ENCODE peak calls at places on chromosomes 6 and 20, in ten cellular contexts. W is GM23338, T is psoas muscle, B is OCI-LY7, D is neural progenitor cell, I is GM12865, L is foreskin fibroblast, P is tibial nerve, F is tibial artery, C is spleen. M is an unnamed sample.

GRCh38 chr20:51910202-51911050 is 108.1 kb upstream of the SALL4 start:
- DNase-seq in T (no peak), W (peak; percentile 65), C (no peak), B (no peak), P (no peak), D (peak; percentile 76), I (no peak), F (no peak), L (no peak), M (no peak)

GRCh38 chr6:152391179-152391880 is 245.8 kb downstream of the SYNE1 start:
- DNase-seq in L (no peak), F (no peak), P (no peak), I (no peak), C (no peak), B (no peak), T (no peak), W (no peak), D (no peak), M (no peak)

GRCh38 chr6:82841309-82841708 is 224.3 kb downstream of the UBE3D start:
- DNase-seq in C (no peak), L (no peak), B (no peak), I (peak; percentile 1), P (no peak), T (no peak), F (no peak), D (no peak), W (peak; percentile 21), M (no peak)

GRCh38 chr6:169800668-169801395 is 49.4 kb downstream of the ERMARD start:
- DNase-seq in W (no peak), C (peak; percentile 38), I (no peak), T (no peak), B (no peak), D (no peak), L (peak; percentile 56), F (no peak), P (no peak), M (no peak)

GRCh38 chr20:35146299-35146921 is 726 bp downstream of the EDEM2 start:
- DNase-seq in P (no peak), I (peak; percentile 23), T (no peak), B (peak; percentile 14), L (no peak), C (peak; percentile 86), F (no peak), W (peak; percentile 75), D (peak; percentile 65), M (no peak)

GRCh38 chr6:130223508-130223907 is 757 bp upstream of the SAMD3 start:
- DNase-seq in C (peak; percentile 79), L (no peak), P (no peak), I (peak; percentile 92), B (peak; percentile 22), D (no peak), W (peak; percentile 18), F (no peak), T (no peak), M (peak; percentile 85)

GRCh38 chr6:161198781-161199505 is 74.9 kb downstream of the AGPAT4 start:
- DNase-seq in W (no peak), P (no peak), I (no peak), C (no peak), B (no peak), D (no peak), L (no peak), F (no peak), T (no peak), M (no peak)

GRCh38 chr6:36033935-36034334 is 6.3 kb downstream of the MAPK14 start:
- DNase-seq in W (no peak), P (no peak), B (no peak), I (peak; percentile 35), L (peak; percentile 24), T (no peak), D (no peak), F (no peak), C (no peak), M (no peak)

GRCh38 chr6:155154158-155154830 is 109.5 kb upstream of the CLDN20 start:
- DNase-seq in I (no peak), T (no peak), W (no peak), F (no peak), L (peak; percentile 89), D (no peak), C (no peak), P (no peak), B (no peak), M (no peak)

GRCh38 chr6:120211955-120212792 is 862.6 kb upstream of the MAN1A1 start:
- DNase-seq in L (peak; percentile 2), D (no peak), B (no peak), C (no peak), I (no peak), P (no peak), F (no peak), W (no peak), T (no peak), M (no peak)

GRCh38 chr6:127907960-127908640 is 7.2 kb upstream of the THEMIS start:
- DNase-seq in T (no peak), F (no peak), L (no peak), B (no peak), D (no peak), P (no peak), W (no peak), C (no peak), I (peak; percentile 37), M (no peak)

GRCh38 chr6:160337301-160337700 is 10.9 kb upstream of the SLC22A3 start:
- DNase-seq in T (no peak), C (no peak), L (peak; percentile 30), F (no peak), D (no peak), P (no peak), B (no peak), W (no peak), I (no peak), M (no peak)

GRCh38 chr20:38303908-38304379 is at the start of gene BPI:
- DNase-seq in I (no peak), L (no peak), F (peak; percentile 38), D (no peak), T (no peak), P (peak; percentile 33), C (peak; percentile 88), W (no peak), B (no peak), M (no peak)

GRCh38 chr6:6998194-6998569 is 109.6 kb upstream of the RREB1 start:
- DNase-seq in T (peak; percentile 59), L (peak; percentile 4), C (peak; percentile 32), F (no peak), W (peak; percentile 16), P (no peak), B (no peak), I (no peak), D (no peak), M (no peak)

GRCh38 chr20:37511605-37512275 is 9.3 kb upstream of the NNAT start:
- DNase-seq in T (no peak), W (no peak), L (peak; percentile 90), I (no peak), B (no peak), D (no peak), P (no peak), C (no peak), F (no peak), M (no peak)

DNA sequence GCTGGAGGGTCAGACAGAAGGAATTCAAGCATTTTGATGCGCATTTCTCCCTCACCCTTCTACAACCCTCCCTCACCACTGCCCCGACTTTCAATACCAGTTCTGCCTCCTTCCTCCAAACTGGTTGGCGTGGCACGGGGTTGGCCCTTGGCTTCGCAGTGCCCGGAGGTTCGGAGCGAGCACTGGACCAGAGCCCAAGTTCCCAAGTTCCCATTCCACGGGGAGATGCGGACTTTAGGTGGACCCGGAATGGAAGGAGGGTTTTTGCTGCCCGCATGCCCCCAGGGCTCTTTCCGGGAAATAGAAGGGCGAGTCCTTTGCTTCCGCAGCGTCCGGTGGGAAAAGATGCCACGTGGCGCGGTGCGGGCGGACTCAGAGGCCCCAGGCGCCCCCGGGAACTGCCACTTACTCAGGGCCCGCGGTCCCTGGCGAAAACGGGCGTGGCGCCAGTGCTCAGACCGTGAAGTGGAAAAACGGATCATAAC is 8.0 kb upstream of the LAMP5 start:
- DNase-seq in C (no peak), D (no peak), B (no peak), L (no peak), F (no peak), I (no peak), T (no peak), W (peak; percentile 36), P (no peak), M (no peak)
- H3K4me3 ChIP-seq in C (no peak overlapping the region), D (peak overlapping the region; percentile 25), B (no peak overlapping the region), L (no peak overlapping the region), F (peak overlapping the region; percentile 24), I (no peak overlapping the region), T (peak overlapping the region; percentile 34), W (peak overlapping the region; percentile 52), P (no peak overlapping the region), M (no peak overlapping the region)

DNA sequence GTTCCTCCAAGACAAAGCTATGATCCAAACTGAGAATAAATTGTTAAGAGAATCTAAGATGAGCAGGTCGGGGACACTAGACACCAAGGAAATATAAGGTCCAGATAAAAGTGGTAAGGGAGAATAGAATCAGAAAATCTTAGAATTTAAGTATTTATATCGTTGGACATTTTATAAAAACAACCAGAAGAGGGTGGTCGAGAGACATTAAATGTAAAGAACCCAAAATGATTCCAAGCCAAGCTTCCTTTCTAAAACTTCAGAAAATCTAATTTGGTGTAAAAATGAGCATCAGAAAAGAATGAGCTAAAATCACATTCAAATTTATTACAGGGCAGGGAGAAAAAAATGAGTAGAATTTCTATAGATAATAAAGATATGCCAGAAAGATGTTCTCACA is 97.8 kb upstream of the OGFRL1 start:
- DNase-seq in L (peak; percentile 18), F (no peak), T (no peak), I (peak; percentile 12), B (peak; percentile 67), P (no peak), D (peak; percentile 13), W (peak; percentile 51), C (no peak), M (no peak)
- TF ChIP-seq CTCF in L (peak; percentile 18), F (peak; percentile 31), T (no peak), I (no peak), B (peak; percentile 87), P (peak; percentile 54), D (peak; percentile 43), W (peak; percentile 42), C (peak; percentile 29), M (peak; percentile 15)

DNA sequence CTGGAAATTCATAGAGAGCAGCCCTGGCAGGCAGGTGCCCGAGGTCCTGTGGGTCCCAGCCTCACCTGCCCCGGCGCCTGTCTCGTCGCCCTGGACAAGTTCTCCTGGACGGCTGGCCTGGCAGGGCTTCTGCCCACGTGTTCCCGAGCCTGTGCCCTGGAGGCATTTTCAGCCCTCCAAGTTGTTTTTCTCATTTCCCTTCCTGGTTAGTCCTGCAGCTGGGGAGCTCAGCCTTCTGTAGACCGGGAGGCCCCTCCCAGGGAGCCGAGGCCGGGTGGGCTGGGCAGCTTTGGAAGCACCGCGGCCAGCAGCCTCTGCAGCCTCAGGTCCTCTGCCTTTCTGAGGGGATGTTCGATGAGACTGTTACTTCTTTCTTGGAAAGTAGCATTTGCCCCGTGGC is 207.3 kb downstream of the SMOC2 start:
- DNase-seq in C (no peak), L (no peak), F (no peak), B (no peak), I (no peak), P (no peak), T (no peak), D (no peak), W (no peak), M (no peak)
- H3K4me3 ChIP-seq in C (no peak overlapping the region), L (no peak overlapping the region), F (no peak overlapping the region), B (no peak overlapping the region), I (no peak overlapping the region), P (no peak overlapping the region), T (no peak overlapping the region), D (no peak overlapping the region), W (no peak overlapping the region), M (no peak overlapping the region)

DNA sequence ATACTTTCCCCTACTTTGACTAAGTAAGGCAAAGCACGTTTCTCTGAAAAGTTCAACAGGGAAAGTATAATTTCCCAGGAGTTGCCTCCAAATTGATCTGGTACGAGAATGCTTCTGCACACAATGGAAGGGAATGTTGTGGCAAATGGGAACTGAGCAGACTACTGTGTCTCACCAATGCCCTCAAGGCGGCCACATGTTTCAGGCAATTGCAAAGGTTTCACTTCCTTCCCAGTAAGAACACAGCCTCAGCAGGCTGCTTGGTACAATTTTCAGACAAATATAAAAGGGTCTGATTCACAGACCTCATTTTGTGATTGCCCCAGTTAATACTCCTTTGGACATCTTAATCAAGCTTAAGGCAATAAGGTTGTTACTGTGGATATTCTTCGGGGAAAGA is 71.2 kb downstream of the KIAA0319 start:
- DNase-seq in F (peak; percentile 38), C (no peak), I (peak; percentile 52), L (no peak), P (no peak), B (peak; percentile 77), D (no peak), W (no peak), T (no peak), M (peak; percentile 25)
- TF ChIP-seq CTCF in F (no peak), C (no peak), I (no peak), L (no peak), P (no peak), B (peak; percentile 35), D (no peak), W (no peak), T (no peak), M (no peak)